ENCODE peak calls at places on chromosomes 16 and 17, in six cellular contexts. C is tibial nerve, W is neural progenitor cell, X is heart right ventricle, R is astrocyte of the spinal cord, T is body of pancreas. A is an unnamed sample.

GRCh38 chr16:19382084-19382801 is 35.4 kb upstream of the TMC5 start:
- DNase-seq in T (no peak), X (no peak), W (no peak), R (no peak), C (no peak), A (no peak)

GRCh38 chr16:12329246-12329995 is 352.9 kb downstream of the SNX29 start:
- DNase-seq in T (no peak), X (no peak), W (no peak), R (no peak), C (no peak), A (no peak)

GRCh38 chr16:47045023-47045422 is 71.5 kb upstream of the DNAJA2 start:
- DNase-seq in X (no peak), C (no peak), R (no peak), W (no peak), T (no peak), A (no peak)

GRCh38 chr16:81650982-81651562 is 128.0 kb upstream of the PLCG2 start:
- DNase-seq in C (peak), X (peak), W (peak), R (no peak), T (peak), A (peak)

GRCh38 chr17:54982399-54982798 is 13.8 kb downstream of the STXBP4 start:
- DNase-seq in T (no peak), R (peak), X (no peak), W (no peak), C (peak), A (peak)

GRCh38 chr17:48869821-48870318 is 22.7 kb upstream of the ATP5MC1 start:
- DNase-seq in C (no peak), R (no peak), W (no peak), T (no peak), X (no peak), A (no peak)

GRCh38 chr17:79045001-79045729 is 21.2 kb downstream of the C1QTNF1 start:
- DNase-seq in T (no peak), X (no peak), C (no peak), W (no peak), R (no peak), A (no peak)

GRCh38 chr17:42553161-42553818 is 567 bp downstream of the HSD17B1 start:
- DNase-seq in X (peak), T (no peak), C (no peak), R (no peak), W (peak), A (peak)

GRCh38 chr16:19879241-19879792 is 5.3 kb downstream of the GPRC5B start:
- DNase-seq in T (no peak), C (no peak), R (peak), W (peak), X (no peak), A (no peak)

GRCh38 chr16:84055801-84056634 is 13.4 kb upstream of the SLC38A8 start:
- DNase-seq in X (no peak), W (no peak), R (peak), C (no peak), T (peak), A (no peak)

GRCh38 chr17:9937164-9937835 is 32.2 kb upstream of the RCVRN start:
- DNase-seq in C (no peak), X (peak), T (no peak), W (no peak), R (peak), A (peak)

GRCh38 chr16:24075929-24076716 is 180.0 kb upstream of the CACNG3 start:
- DNase-seq in C (no peak), R (no peak), X (no peak), T (no peak), W (peak), A (no peak)

GRCh38 chr16:85164838-85165516 is 52.7 kb upstream of the CIBAR2 start:
- DNase-seq in T (no peak), C (peak), X (no peak), R (no peak), W (no peak), A (no peak)

GRCh38 chr17:62671553-62671952 is 44.1 kb downstream of the MRC2 start:
- DNase-seq in T (no peak), W (no peak), R (no peak), X (no peak), C (no peak), A (no peak)

GRCh38 chr16:48524348-48525200 is 85.4 kb downstream of the N4BP1 start:
- DNase-seq in R (no peak), X (no peak), W (no peak), T (no peak), C (no peak), A (no peak)

GRCh38 chr16:80120899-80121521 is 419.8 kb upstream of the DYNLRB2 start:
- DNase-seq in X (no peak), R (no peak), T (no peak), W (peak), C (no peak), A (no peak)

GRCh38 chr16:31084584-31085298 is 4.0 kb downstream of the PRSS53 start:
- DNase-seq in R (no peak), X (no peak), C (no peak), W (no peak), T (no peak), A (no peak)

GRCh38 chr17:76866203-76866602 is 2.0 kb upstream of the MGAT5B start:
- DNase-seq in T (no peak), W (no peak), C (no peak), X (no peak), R (no peak), A (no peak)

GRCh38 chr17:72719582-72720493 is 372.6 kb downstream of the SLC39A11 start:
- DNase-seq in R (peak), W (no peak), C (no peak), T (no peak), X (no peak), A (peak)

GRCh38 chr17:72219136-72219823 is 98.5 kb downstream of the SOX9 start:
- DNase-seq in X (no peak), C (no peak), W (peak), T (no peak), R (no peak), A (no peak)

GRCh38 chr16:73082608-73083007 is 34.7 kb upstream of the ZFHX3 start:
- DNase-seq in X (no peak), T (no peak), R (peak), W (no peak), C (no peak), A (peak)

GRCh38 chr17:39231587-39232551 is 6.1 kb upstream of the STAC2 start:
- DNase-seq in C (no peak), T (peak), W (peak), R (no peak), X (peak), A (peak)

GRCh38 chr16:55154956-55155355 is 169.0 kb upstream of the IRX6 start:
- DNase-seq in X (no peak), W (no peak), T (no peak), R (no peak), C (no peak), A (no peak)

GRCh38 chr16:76607317-76607716 is 330.1 kb downstream of the CNTNAP4 start:
- DNase-seq in W (no peak), X (no peak), T (no peak), R (no peak), C (no peak), A (no peak)

GRCh38 chr16:81846105-81846504 is 67.0 kb downstream of the PLCG2 start:
- DNase-seq in W (no peak), T (no peak), X (no peak), R (no peak), C (no peak), A (no peak)

GRCh38 chr16:19765860-19766553 is 47.9 kb downstream of the IQCK start:
- DNase-seq in C (peak), R (no peak), X (peak), T (no peak), W (no peak), A (peak)

GRCh38 chr16:56609463-56609921 is 1.1 kb downstream of the MT2A start:
- DNase-seq in W (peak), T (peak), R (peak), X (no peak), C (peak), A (peak)

GRCh38 chr17:73232587-73233373 is 28.9 kb downstream of the CPSF4L start:
- DNase-seq in W (peak), R (peak), C (no peak), T (peak), X (no peak), A (peak)

GRCh38 chr17:40020146-40020545 is 4.9 kb downstream of the CSF3 start:
- DNase-seq in R (no peak), T (no peak), W (no peak), C (no peak), X (no peak), A (no peak)

GRCh38 chr17:81498953-81499600 is 13.5 kb downstream of the ACTG1 start:
- DNase-seq in C (no peak), X (no peak), R (no peak), T (no peak), W (peak), A (no peak)

GRCh38 chr16:31484491-31485171 is 1.7 kb downstream of the SLC5A2 start:
- DNase-seq in W (peak), T (no peak), X (no peak), R (no peak), C (no peak), A (no peak)

GRCh38 chr16:70594569-70594968 is 51.8 kb upstream of the IL34 start:
- DNase-seq in T (peak), R (no peak), C (peak), W (no peak), X (no peak), A (no peak)

GRCh38 chr17:3033741-3034577 is 29.4 kb downstream of the OR1D5 start:
- DNase-seq in C (no peak), X (no peak), T (peak), W (no peak), R (no peak), A (no peak)

DNA sequence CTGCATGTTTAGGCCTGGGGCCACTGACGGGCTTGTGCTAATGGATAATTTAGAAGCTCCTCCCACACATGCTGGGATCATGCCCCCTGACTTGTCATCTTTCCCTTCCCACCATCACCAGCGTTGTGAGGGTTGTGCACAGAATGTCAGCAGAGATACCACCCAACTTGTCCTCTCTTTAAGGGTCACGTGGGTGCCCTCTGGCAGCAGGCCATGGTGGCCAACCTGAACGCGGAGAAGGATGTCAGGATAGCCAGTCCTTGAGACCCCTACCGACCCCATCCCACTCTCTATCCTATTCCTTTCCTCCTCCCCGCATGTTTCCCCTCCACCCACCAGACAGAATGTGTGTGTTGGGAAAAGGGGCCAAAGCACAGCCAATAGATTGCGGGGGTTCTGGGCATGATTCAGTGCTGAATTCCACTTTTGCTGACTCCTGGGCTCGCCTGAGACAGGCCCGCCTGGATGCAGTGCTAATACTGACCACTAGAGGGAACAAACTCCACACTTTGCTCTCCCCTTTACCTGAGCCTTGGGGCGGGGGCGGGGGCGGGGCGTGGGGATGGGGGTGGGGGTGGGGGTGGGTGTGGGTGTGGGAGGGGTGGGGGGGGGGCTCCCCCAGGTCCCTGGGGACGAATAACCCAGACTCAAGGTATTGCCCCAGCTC is at the start of gene GH2:
- DNase-seq in T (peak), R (peak), C (peak), X (no peak), W (peak), A (peak)
- TF ChIP-seq CTCF in T (peak), R (peak), C (peak), X (peak), W (peak), A (peak)

GRCh38 chr17:71032746-71033273 is 863.5 kb downstream of the KCNJ2 start:
- DNase-seq in T (no peak), W (peak), X (no peak), R (no peak), C (no peak), A (no peak)

GRCh38 chr17:71029246-71029645 is 859.9 kb downstream of the KCNJ2 start:
- DNase-seq in C (no peak), W (no peak), X (no peak), T (no peak), R (no peak), A (no peak)

GRCh38 chr17:71035226-71035625 is 865.9 kb downstream of the KCNJ2 start:
- DNase-seq in T (no peak), R (no peak), C (no peak), W (peak), X (no peak), A (no peak)

DNA sequence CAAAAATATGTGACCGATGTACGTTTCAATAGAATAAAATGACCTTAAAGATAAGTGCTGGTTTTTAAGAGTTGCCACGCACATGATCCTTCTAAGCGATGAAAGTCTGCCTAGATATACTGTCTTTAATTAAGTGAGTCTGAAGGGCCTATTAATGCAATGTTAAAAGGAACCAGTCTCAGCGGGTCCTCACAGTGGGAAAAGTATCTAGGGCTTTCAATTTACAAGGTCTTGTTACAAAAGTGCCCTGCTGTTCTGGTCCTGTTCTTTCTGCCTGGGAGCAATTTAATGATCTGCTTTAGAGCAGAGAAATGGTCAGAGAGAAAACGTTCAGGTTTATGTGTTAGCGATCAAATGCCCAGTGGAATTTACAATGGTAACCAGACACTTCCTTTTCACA is 864.0 kb downstream of the KCNJ2 start:
- DNase-seq in X (no peak), R (peak), T (no peak), C (no peak), W (peak), A (no peak)
- H3K4me3 ChIP-seq in X (no peak), R (no peak), T (no peak), C (no peak), W (peak), A (no peak)

GRCh38 chr17:69339937-69340336 is 13.0 kb upstream of the ABCA5 start:
- DNase-seq in C (no peak), T (no peak), X (no peak), R (no peak), W (no peak), A (peak)

GRCh38 chr17:69331746-69332145 is 4.8 kb upstream of the ABCA5 start:
- DNase-seq in W (no peak), C (no peak), T (no peak), R (no peak), X (no peak), A (no peak)

GRCh38 chr17:69336580-69336979 is 9.6 kb upstream of the ABCA5 start:
- DNase-seq in X (no peak), W (no peak), T (no peak), R (no peak), C (no peak), A (no peak)

GRCh38 chr17:69336996-69337395 is 10.1 kb upstream of the ABCA5 start:
- DNase-seq in C (no peak), W (no peak), X (no peak), T (no peak), R (no peak), A (no peak)

GRCh38 chr17:69335018-69335417 is 8.1 kb upstream of the ABCA5 start:
- DNase-seq in T (no peak), R (peak), W (no peak), X (no peak), C (no peak), A (peak)
- TF ChIP-seq CTCF in T (peak), R (peak), W (peak), X (peak), C (peak), A (peak)

GRCh38 chr17:36008998-36009665 is 7.8 kb upstream of the CCL15 start:
- DNase-seq in R (no peak), T (no peak), W (no peak), C (no peak), X (no peak), A (peak)
- H3K4me3 ChIP-seq in R (no peak), T (no peak), W (no peak), C (no peak), X (no peak), A (no peak)